ENCODE peak calls at places on chromosomes 2 and 18, in nine cellular contexts. One of them, this sample, is unnamed.

GRCh38 chr2:72770879-72771461 is 54.9 kb downstream of the EXOC6B start:
- DNase-seq in OCI-LY7: peak
- DNase-seq in RWPE1: peak
- DNase-seq in CD4-positive, alpha-beta T cell: no peak
- DNase-seq in testis: peak
- DNase-seq in hepatocyte: peak
- DNase-seq in adrenal gland: peak
- DNase-seq in body of pancreas: peak
- DNase-seq in cardiac muscle cell: peak
- DNase-seq in this sample: peak

GRCh38 chr2:95384854-95385569 is 17.5 kb upstream of the FAHD2A start:
- DNase-seq in cardiac muscle cell: no peak
- DNase-seq in adrenal gland: no peak
- DNase-seq in testis: peak
- DNase-seq in RWPE1: no peak
- DNase-seq in CD4-positive, alpha-beta T cell: no peak
- DNase-seq in OCI-LY7: no peak
- DNase-seq in body of pancreas: no peak
- DNase-seq in hepatocyte: peak
- DNase-seq in this sample: no peak

GRCh38 chr2:24891201-24891600 is 28.8 kb downstream of the ADCY3 start:
- DNase-seq in hepatocyte: no peak
- DNase-seq in adrenal gland: no peak
- DNase-seq in CD4-positive, alpha-beta T cell: no peak
- DNase-seq in body of pancreas: no peak
- DNase-seq in OCI-LY7: no peak
- DNase-seq in testis: no peak
- DNase-seq in RWPE1: no peak
- DNase-seq in cardiac muscle cell: no peak
- DNase-seq in this sample: no peak

GRCh38 chr2:176039375-176039774 is 37.3 kb upstream of the LNPK start:
- DNase-seq in RWPE1: no peak
- DNase-seq in body of pancreas: no peak
- DNase-seq in OCI-LY7: no peak
- DNase-seq in testis: no peak
- DNase-seq in hepatocyte: no peak
- DNase-seq in adrenal gland: no peak
- DNase-seq in cardiac muscle cell: no peak
- DNase-seq in CD4-positive, alpha-beta T cell: no peak
- DNase-seq in this sample: no peak

GRCh38 chr18:60247103-60247502 is 125.5 kb downstream of the MC4R start:
- DNase-seq in RWPE1: no peak
- DNase-seq in testis: no peak
- DNase-seq in OCI-LY7: peak
- DNase-seq in CD4-positive, alpha-beta T cell: no peak
- DNase-seq in cardiac muscle cell: no peak
- DNase-seq in adrenal gland: no peak
- DNase-seq in body of pancreas: no peak
- DNase-seq in hepatocyte: no peak
- DNase-seq in this sample: no peak

GRCh38 chr2:150214626-150215025 is 272.8 kb downstream of the RND3 start:
- DNase-seq in cardiac muscle cell: no peak
- DNase-seq in adrenal gland: no peak
- DNase-seq in RWPE1: no peak
- DNase-seq in OCI-LY7: no peak
- DNase-seq in CD4-positive, alpha-beta T cell: no peak
- DNase-seq in testis: no peak
- DNase-seq in hepatocyte: peak
- DNase-seq in body of pancreas: no peak
- DNase-seq in this sample: no peak

GRCh38 chr2:96305091-96305978 is at the start of gene SNRNP200:
- DNase-seq in CD4-positive, alpha-beta T cell: peak
- DNase-seq in hepatocyte: peak
- DNase-seq in testis: peak
- DNase-seq in RWPE1: peak
- DNase-seq in OCI-LY7: peak
- DNase-seq in body of pancreas: peak
- DNase-seq in cardiac muscle cell: peak
- DNase-seq in adrenal gland: peak
- DNase-seq in this sample: peak

GRCh38 chr2:121151311-121152109 is 133.5 kb downstream of the TFCP2L1 start:
- DNase-seq in testis: no peak
- DNase-seq in OCI-LY7: no peak
- DNase-seq in adrenal gland: no peak
- DNase-seq in cardiac muscle cell: no peak
- DNase-seq in hepatocyte: peak
- DNase-seq in CD4-positive, alpha-beta T cell: no peak
- DNase-seq in body of pancreas: no peak
- DNase-seq in RWPE1: peak
- DNase-seq in this sample: no peak

GRCh38 chr2:171139860-171140259 is 20.8 kb downstream of the TLK1 start:
- DNase-seq in RWPE1: no peak
- DNase-seq in hepatocyte: no peak
- DNase-seq in testis: no peak
- DNase-seq in body of pancreas: peak
- DNase-seq in cardiac muscle cell: no peak
- DNase-seq in OCI-LY7: no peak
- DNase-seq in adrenal gland: no peak
- DNase-seq in CD4-positive, alpha-beta T cell: no peak
- DNase-seq in this sample: no peak

GRCh38 chr2:16261791-16262190 is 321.4 kb downstream of the MYCN start:
- DNase-seq in testis: no peak
- DNase-seq in cardiac muscle cell: no peak
- DNase-seq in RWPE1: no peak
- DNase-seq in CD4-positive, alpha-beta T cell: no peak
- DNase-seq in hepatocyte: no peak
- DNase-seq in body of pancreas: no peak
- DNase-seq in adrenal gland: no peak
- DNase-seq in OCI-LY7: no peak
- DNase-seq in this sample: no peak

GRCh38 chr2:184261818-184262217 is 336.5 kb upstream of the ZNF804A start:
- DNase-seq in OCI-LY7: no peak
- DNase-seq in cardiac muscle cell: no peak
- DNase-seq in adrenal gland: no peak
- DNase-seq in body of pancreas: no peak
- DNase-seq in RWPE1: no peak
- DNase-seq in hepatocyte: no peak
- DNase-seq in CD4-positive, alpha-beta T cell: no peak
- DNase-seq in testis: no peak
- DNase-seq in this sample: no peak

GRCh38 chr18:49582579-49582978 is 20.7 kb downstream of the LIPG start:
- DNase-seq in RWPE1: no peak
- DNase-seq in adrenal gland: no peak
- DNase-seq in testis: no peak
- DNase-seq in body of pancreas: no peak
- DNase-seq in cardiac muscle cell: no peak
- DNase-seq in hepatocyte: peak
- DNase-seq in CD4-positive, alpha-beta T cell: no peak
- DNase-seq in OCI-LY7: no peak
- DNase-seq in this sample: no peak

GRCh38 chr2:168934826-168935225 is 33.7 kb downstream of the G6PC2 start:
- DNase-seq in testis: no peak
- DNase-seq in OCI-LY7: no peak
- DNase-seq in RWPE1: no peak
- DNase-seq in CD4-positive, alpha-beta T cell: no peak
- DNase-seq in adrenal gland: no peak
- DNase-seq in hepatocyte: no peak
- DNase-seq in cardiac muscle cell: no peak
- DNase-seq in body of pancreas: no peak
- DNase-seq in this sample: no peak

GRCh38 chr2:2107627-2108026 is 223.4 kb downstream of the MYT1L start:
- DNase-seq in hepatocyte: no peak
- DNase-seq in testis: no peak
- DNase-seq in adrenal gland: no peak
- DNase-seq in body of pancreas: no peak
- DNase-seq in RWPE1: no peak
- DNase-seq in cardiac muscle cell: no peak
- DNase-seq in CD4-positive, alpha-beta T cell: no peak
- DNase-seq in OCI-LY7: no peak
- DNase-seq in this sample: no peak

GRCh38 chr2:26018184-26018716 is 15.6 kb upstream of the RAB10 start:
- DNase-seq in hepatocyte: peak
- DNase-seq in testis: peak
- DNase-seq in OCI-LY7: no peak
- DNase-seq in CD4-positive, alpha-beta T cell: no peak
- DNase-seq in adrenal gland: peak
- DNase-seq in RWPE1: peak
- DNase-seq in body of pancreas: peak
- DNase-seq in cardiac muscle cell: peak
- DNase-seq in this sample: peak

GRCh38 chr2:10890706-10891270 is 20.9 kb upstream of the KCNF1 start:
- DNase-seq in hepatocyte: no peak
- DNase-seq in cardiac muscle cell: no peak
- DNase-seq in CD4-positive, alpha-beta T cell: no peak
- DNase-seq in body of pancreas: no peak
- DNase-seq in testis: no peak
- DNase-seq in RWPE1: no peak
- DNase-seq in OCI-LY7: no peak
- DNase-seq in adrenal gland: no peak
- DNase-seq in this sample: no peak

GRCh38 chr2:1686784-1687105 is 57.6 kb downstream of the PXDN start:
- DNase-seq in OCI-LY7: no peak
- DNase-seq in cardiac muscle cell: no peak
- DNase-seq in hepatocyte: peak
- DNase-seq in CD4-positive, alpha-beta T cell: no peak
- DNase-seq in body of pancreas: no peak
- DNase-seq in adrenal gland: no peak
- DNase-seq in RWPE1: no peak
- DNase-seq in testis: no peak
- DNase-seq in this sample: no peak

GRCh38 chr2:238090887-238091286 is 9.3 kb upstream of the ESPNL start:
- DNase-seq in adrenal gland: no peak
- DNase-seq in testis: no peak
- DNase-seq in OCI-LY7: no peak
- DNase-seq in hepatocyte: no peak
- DNase-seq in CD4-positive, alpha-beta T cell: no peak
- DNase-seq in RWPE1: no peak
- DNase-seq in body of pancreas: no peak
- DNase-seq in cardiac muscle cell: no peak
- DNase-seq in this sample: no peak

GRCh38 chr18:65721634-65722033 is 29.2 kb upstream of the CDH7 start:
- DNase-seq in hepatocyte: no peak
- DNase-seq in body of pancreas: no peak
- DNase-seq in CD4-positive, alpha-beta T cell: no peak
- DNase-seq in adrenal gland: no peak
- DNase-seq in RWPE1: no peak
- DNase-seq in cardiac muscle cell: no peak
- DNase-seq in testis: no peak
- DNase-seq in OCI-LY7: no peak
- DNase-seq in this sample: no peak

DNA sequence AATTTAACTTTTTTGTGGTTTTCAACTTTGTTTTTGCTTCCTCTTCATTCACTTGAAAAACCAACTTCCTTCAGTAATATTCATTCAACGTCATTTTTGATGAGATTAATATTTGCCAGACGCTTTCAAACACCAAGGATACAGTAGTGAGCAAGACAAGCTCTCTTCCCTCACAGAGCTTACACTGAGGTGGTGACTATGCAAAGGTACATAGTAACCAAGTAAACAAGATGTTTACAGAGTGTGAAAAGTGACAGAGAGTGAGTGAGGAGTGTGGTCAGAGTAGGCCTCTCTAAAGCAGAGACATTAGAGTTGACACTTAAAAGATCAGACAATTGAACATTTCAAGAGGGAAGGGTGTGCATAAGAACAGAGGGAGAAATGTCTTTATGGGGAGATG is 155.5 kb downstream of the TMEM247 start:
- DNase-seq in CD4-positive, alpha-beta T cell: no peak
- DNase-seq in cardiac muscle cell: no peak
- DNase-seq in OCI-LY7: no peak
- DNase-seq in adrenal gland: no peak
- DNase-seq in hepatocyte: no peak
- DNase-seq in body of pancreas: no peak
- DNase-seq in RWPE1: no peak
- DNase-seq in testis: no peak
- DNase-seq in this sample: no peak
- H3K27ac ChIP-seq in CD4-positive, alpha-beta T cell: no peak
- H3K27ac ChIP-seq in cardiac muscle cell: no peak
- H3K27ac ChIP-seq in OCI-LY7: no peak
- H3K27ac ChIP-seq in adrenal gland: no peak
- H3K27ac ChIP-seq in hepatocyte: no peak
- H3K27ac ChIP-seq in body of pancreas: no peak
- H3K27ac ChIP-seq in RWPE1: no peak
- H3K27ac ChIP-seq in testis: no peak
- H3K27ac ChIP-seq in this sample: no peak

DNA sequence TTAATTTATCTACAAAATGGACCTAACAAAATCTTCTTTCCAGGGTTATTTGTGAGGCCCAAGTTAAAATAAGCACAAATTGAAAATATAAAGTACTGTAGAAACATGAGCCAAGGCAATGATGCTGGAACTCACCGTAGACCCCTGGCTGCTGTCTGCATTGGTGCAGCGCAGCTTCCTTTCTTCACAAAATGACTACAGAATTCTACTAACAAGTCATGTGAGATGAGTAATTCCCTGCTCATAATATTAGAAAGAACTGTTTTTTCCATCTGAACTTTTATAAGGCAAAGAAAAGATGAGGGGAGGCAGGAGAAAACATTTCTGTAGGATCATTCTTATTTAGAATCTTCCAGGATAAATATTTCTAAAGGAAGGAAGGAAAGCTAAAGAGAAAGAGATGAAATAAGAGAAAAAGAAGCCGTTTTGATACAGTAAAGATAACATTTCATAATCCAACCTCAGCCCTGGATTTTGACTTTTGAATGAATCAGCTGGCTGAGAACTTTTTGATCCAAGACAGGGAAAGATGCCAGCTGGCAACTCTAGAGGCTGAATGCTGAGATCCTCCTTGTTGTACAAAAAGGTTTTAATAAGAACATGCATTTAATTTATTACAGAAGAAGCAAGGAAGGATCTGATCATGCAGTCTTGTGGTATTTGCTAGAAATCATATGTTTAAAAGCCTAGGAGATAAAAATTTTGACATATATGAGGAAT is 183.9 kb upstream of the KLHL14 start:
- DNase-seq in body of pancreas: no peak
- DNase-seq in adrenal gland: peak
- DNase-seq in hepatocyte: peak
- DNase-seq in RWPE1: peak
- DNase-seq in CD4-positive, alpha-beta T cell: no peak
- DNase-seq in cardiac muscle cell: peak
- DNase-seq in testis: peak
- DNase-seq in OCI-LY7: peak
- DNase-seq in this sample: no peak
- TF ChIP-seq CTCF in body of pancreas: no peak
- TF ChIP-seq CTCF in adrenal gland: no peak
- TF ChIP-seq CTCF in hepatocyte: peak
- TF ChIP-seq CTCF in RWPE1: no peak
- TF ChIP-seq CTCF in CD4-positive, alpha-beta T cell: no peak
- TF ChIP-seq CTCF in cardiac muscle cell: peak
- TF ChIP-seq CTCF in testis: no peak
- TF ChIP-seq CTCF in OCI-LY7: peak
- TF ChIP-seq CTCF in this sample: no peak

GRCh38 chr2:99377879-99378278 is 40.7 kb downstream of the EIF5B start:
- DNase-seq in hepatocyte: no peak
- DNase-seq in CD4-positive, alpha-beta T cell: no peak
- DNase-seq in RWPE1: no peak
- DNase-seq in testis: no peak
- DNase-seq in body of pancreas: no peak
- DNase-seq in OCI-LY7: no peak
- DNase-seq in cardiac muscle cell: no peak
- DNase-seq in adrenal gland: no peak
- DNase-seq in this sample: no peak
- H3K27ac ChIP-seq in hepatocyte: no peak
- H3K27ac ChIP-seq in CD4-positive, alpha-beta T cell: no peak
- H3K27ac ChIP-seq in RWPE1: no peak
- H3K27ac ChIP-seq in testis: no peak
- H3K27ac ChIP-seq in body of pancreas: no peak
- H3K27ac ChIP-seq in OCI-LY7: no peak
- H3K27ac ChIP-seq in cardiac muscle cell: no peak
- H3K27ac ChIP-seq in adrenal gland: no peak
- H3K27ac ChIP-seq in this sample: no peak

GRCh38 chr2:31205186-31205585 is 12.1 kb downstream of the CAPN14 start:
- DNase-seq in OCI-LY7: no peak
- DNase-seq in testis: no peak
- DNase-seq in cardiac muscle cell: no peak
- DNase-seq in RWPE1: no peak
- DNase-seq in body of pancreas: no peak
- DNase-seq in CD4-positive, alpha-beta T cell: no peak
- DNase-seq in adrenal gland: no peak
- DNase-seq in hepatocyte: no peak
- DNase-seq in this sample: no peak
- TF ChIP-seq CTCF in OCI-LY7: no peak
- TF ChIP-seq CTCF in testis: no peak
- TF ChIP-seq CTCF in cardiac muscle cell: no peak
- TF ChIP-seq CTCF in RWPE1: no peak
- TF ChIP-seq CTCF in body of pancreas: no peak
- TF ChIP-seq CTCF in CD4-positive, alpha-beta T cell: no peak
- TF ChIP-seq CTCF in adrenal gland: no peak
- TF ChIP-seq CTCF in hepatocyte: no peak
- TF ChIP-seq CTCF in this sample: no peak

This sample was measured in keratinocyte.